ENCODE peak calls at places on chromosomes 3 and 15, in six cellular contexts. One of them, this sample, is unnamed.

GRCh38 chr3:37993811-37994638 is 3.4 kb downstream of the VILL start:
- DNase-seq in A549: no peak
- DNase-seq in ovary: peak; percentile 85
- DNase-seq in CD8-positive, alpha-beta T cell: peak; percentile 46
- DNase-seq in mammary epithelial cell: no peak
- DNase-seq in pancreas: peak; percentile 70
- DNase-seq in this sample: peak; percentile 61

GRCh38 chr3:169367016-169367415 is 296.5 kb downstream of the MECOM start:
- DNase-seq in CD8-positive, alpha-beta T cell: no peak
- DNase-seq in mammary epithelial cell: no peak
- DNase-seq in pancreas: no peak
- DNase-seq in ovary: no peak
- DNase-seq in A549: no peak
- DNase-seq in this sample: no peak

GRCh38 chr15:38610748-38611147 is 46.1 kb upstream of the RASGRP1 start:
- DNase-seq in mammary epithelial cell: no peak
- DNase-seq in ovary: no peak
- DNase-seq in CD8-positive, alpha-beta T cell: no peak
- DNase-seq in pancreas: no peak
- DNase-seq in A549: no peak
- DNase-seq in this sample: no peak

GRCh38 chr15:71812966-71813722 is 2.8 kb downstream of the NR2E3 start:
- DNase-seq in CD8-positive, alpha-beta T cell: no peak
- DNase-seq in pancreas: peak; percentile 43
- DNase-seq in mammary epithelial cell: no peak
- DNase-seq in ovary: no peak
- DNase-seq in A549: no peak
- DNase-seq in this sample: no peak

GRCh38 chr3:149706905-149707304 is 45.4 kb downstream of the COMMD2 start:
- DNase-seq in mammary epithelial cell: no peak
- DNase-seq in pancreas: no peak
- DNase-seq in ovary: no peak
- DNase-seq in A549: no peak
- DNase-seq in CD8-positive, alpha-beta T cell: no peak
- DNase-seq in this sample: no peak

GRCh38 chr15:74961616-74962015 is 5.0 kb upstream of the RPP25 start:
- DNase-seq in ovary: no peak
- DNase-seq in pancreas: no peak
- DNase-seq in A549: no peak
- DNase-seq in CD8-positive, alpha-beta T cell: no peak
- DNase-seq in mammary epithelial cell: no peak
- DNase-seq in this sample: no peak

GRCh38 chr3:182925330-182925943 is 54.9 kb downstream of the DCUN1D1 start:
- DNase-seq in CD8-positive, alpha-beta T cell: no peak
- DNase-seq in A549: no peak
- DNase-seq in mammary epithelial cell: peak; percentile 79
- DNase-seq in pancreas: no peak
- DNase-seq in ovary: no peak
- DNase-seq in this sample: no peak

GRCh38 chr3:124951511-124952390 is 17.2 kb upstream of the MUC13 start:
- DNase-seq in pancreas: no peak
- DNase-seq in ovary: no peak
- DNase-seq in mammary epithelial cell: peak; percentile 4
- DNase-seq in CD8-positive, alpha-beta T cell: no peak
- DNase-seq in A549: no peak
- DNase-seq in this sample: peak; percentile 24

GRCh38 chr3:122395582-122395981 is 11.6 kb downstream of the FAM162A start:
- DNase-seq in pancreas: no peak
- DNase-seq in ovary: no peak
- DNase-seq in A549: no peak
- DNase-seq in mammary epithelial cell: no peak
- DNase-seq in CD8-positive, alpha-beta T cell: no peak
- DNase-seq in this sample: no peak

GRCh38 chr15:73617310-73617709 is 15.9 kb downstream of the NPTN start:
- DNase-seq in A549: no peak
- DNase-seq in pancreas: no peak
- DNase-seq in mammary epithelial cell: no peak
- DNase-seq in CD8-positive, alpha-beta T cell: no peak
- DNase-seq in ovary: no peak
- DNase-seq in this sample: no peak

GRCh38 chr3:155420869-155421486 is 127.5 kb upstream of the STRIT1 start:
- DNase-seq in mammary epithelial cell: no peak
- DNase-seq in ovary: no peak
- DNase-seq in A549: no peak
- DNase-seq in CD8-positive, alpha-beta T cell: no peak
- DNase-seq in pancreas: no peak
- DNase-seq in this sample: no peak

GRCh38 chr15:93158104-93158503 is 69.1 kb upstream of the RGMA start:
- DNase-seq in mammary epithelial cell: no peak
- DNase-seq in ovary: no peak
- DNase-seq in pancreas: no peak
- DNase-seq in A549: no peak
- DNase-seq in CD8-positive, alpha-beta T cell: no peak
- DNase-seq in this sample: no peak

GRCh38 chr3:47113669-47114365 is 50.1 kb downstream of the SETD2 start:
- DNase-seq in pancreas: no peak
- DNase-seq in mammary epithelial cell: peak; percentile 79
- DNase-seq in CD8-positive, alpha-beta T cell: no peak
- DNase-seq in ovary: no peak
- DNase-seq in A549: peak; percentile 1
- DNase-seq in this sample: no peak

GRCh38 chr3:43723121-43723734 is 32.5 kb downstream of the ABHD5 start:
- DNase-seq in CD8-positive, alpha-beta T cell: no peak
- DNase-seq in A549: peak; percentile 14
- DNase-seq in pancreas: no peak
- DNase-seq in ovary: no peak
- DNase-seq in mammary epithelial cell: peak; percentile 26
- DNase-seq in this sample: no peak

DNA sequence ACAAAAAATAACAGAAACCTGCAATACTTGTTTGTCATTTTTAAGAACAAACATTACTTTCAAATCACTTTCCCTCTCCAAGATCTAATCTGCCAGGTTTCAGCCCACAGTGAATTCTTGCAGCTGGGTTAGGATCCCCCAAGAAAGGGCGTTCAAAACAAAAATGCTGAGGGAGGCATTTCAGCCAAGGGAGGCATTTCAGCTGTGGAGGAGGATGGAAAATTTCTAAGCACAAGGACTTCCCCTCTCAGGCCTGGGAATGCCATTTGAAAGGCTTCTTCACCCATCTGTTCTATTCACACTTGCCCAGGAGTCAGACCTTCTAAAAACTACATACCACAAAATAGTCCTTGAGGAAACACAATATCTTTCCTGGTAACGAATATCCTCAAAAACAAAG is 69.1 kb downstream of the P3H2 start:
- DNase-seq in A549: no peak
- DNase-seq in pancreas: no peak
- DNase-seq in mammary epithelial cell: no peak
- DNase-seq in CD8-positive, alpha-beta T cell: no peak
- DNase-seq in ovary: no peak
- DNase-seq in this sample: no peak
- H3K27ac ChIP-seq in A549: peak overlapping the region; percentile 48
- H3K27ac ChIP-seq in pancreas: no peak overlapping the region
- H3K27ac ChIP-seq in mammary epithelial cell: no peak overlapping the region
- H3K27ac ChIP-seq in CD8-positive, alpha-beta T cell: no peak overlapping the region
- H3K27ac ChIP-seq in ovary: no peak overlapping the region
- H3K27ac ChIP-seq in this sample: peak overlapping the region; percentile 36

DNA sequence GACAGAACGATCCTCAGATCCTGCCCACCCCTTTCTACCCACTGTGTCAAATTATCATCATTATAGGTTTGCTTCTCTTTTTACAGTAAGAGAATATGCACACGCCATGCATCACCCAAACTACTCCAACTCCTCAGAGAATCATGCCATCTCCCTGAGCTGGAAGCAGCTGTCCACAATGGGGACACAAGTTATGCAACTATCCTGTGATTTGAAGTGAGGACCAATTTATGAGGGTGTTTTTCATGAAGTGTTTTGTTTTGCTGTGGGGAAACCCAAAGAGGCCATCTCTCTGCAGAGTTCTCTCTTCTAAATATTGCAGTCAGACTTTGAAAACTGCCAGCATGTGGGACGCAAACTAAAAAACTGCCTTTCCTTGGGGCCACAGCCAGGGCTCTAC is 35.8 kb upstream of the TNFSF10 start:
- DNase-seq in CD8-positive, alpha-beta T cell: no peak
- DNase-seq in A549: no peak
- DNase-seq in mammary epithelial cell: no peak
- DNase-seq in ovary: no peak
- DNase-seq in pancreas: no peak
- DNase-seq in this sample: no peak
- H3K27ac ChIP-seq in CD8-positive, alpha-beta T cell: no peak overlapping the region
- H3K27ac ChIP-seq in A549: peak overlapping the region; percentile 53
- H3K27ac ChIP-seq in mammary epithelial cell: no peak overlapping the region
- H3K27ac ChIP-seq in ovary: no peak overlapping the region
- H3K27ac ChIP-seq in pancreas: no peak overlapping the region
- H3K27ac ChIP-seq in this sample: no peak overlapping the region

GRCh38 chr15:60379466-60380274 is 18.1 kb downstream of the ANXA2 start:
- DNase-seq in mammary epithelial cell: peak; percentile 93
- DNase-seq in A549: peak; percentile 95
- DNase-seq in CD8-positive, alpha-beta T cell: no peak
- DNase-seq in ovary: no peak
- DNase-seq in pancreas: no peak
- DNase-seq in this sample: peak; percentile 64
- H3K27ac ChIP-seq in mammary epithelial cell: peak overlapping the region; percentile 94
- H3K27ac ChIP-seq in A549: peak overlapping the region; percentile 90
- H3K27ac ChIP-seq in CD8-positive, alpha-beta T cell: no peak overlapping the region
- H3K27ac ChIP-seq in ovary: no peak overlapping the region
- H3K27ac ChIP-seq in pancreas: peak overlapping the region; percentile 37
- H3K27ac ChIP-seq in this sample: peak overlapping the region; percentile 38

GRCh38 chr3:126854666-126855065 is 128.2 kb upstream of the PLXNA1 start:
- DNase-seq in ovary: no peak
- DNase-seq in pancreas: no peak
- DNase-seq in mammary epithelial cell: no peak
- DNase-seq in CD8-positive, alpha-beta T cell: no peak
- DNase-seq in A549: no peak
- DNase-seq in this sample: no peak
- H3K27ac ChIP-seq in ovary: no peak overlapping the region
- H3K27ac ChIP-seq in pancreas: no peak overlapping the region
- H3K27ac ChIP-seq in mammary epithelial cell: no peak overlapping the region
- H3K27ac ChIP-seq in CD8-positive, alpha-beta T cell: no peak overlapping the region
- H3K27ac ChIP-seq in A549: no peak overlapping the region
- H3K27ac ChIP-seq in this sample: no peak overlapping the region